ENCODE peak calls at places on chromosome 20, in six cellular contexts. C, L, E, U, P and N are unnamed samples. For H3K9me3 and H3K4me1, the result is how much of the 10 kb centered on the place peaks cover.

GRCh38 chr20:7841291-7841966 is 98.8 kb downstream of the HAO1 start:
- DNase-seq in C (no peak), L (no peak), E (no peak), U (no peak), P (peak), N (no peak)

GRCh38 chr20:8144282-8145245 is 12.5 kb downstream of the PLCB1 start:
- DNase-seq in C (no peak), L (peak), E (no peak), U (no peak), P (peak), N (no peak)

GRCh38 chr20:32480361-32481199 is 104.6 kb downstream of the NOL4L start:
- DNase-seq in C (no peak), L (peak), E (no peak), U (no peak), P (no peak), N (peak)

GRCh38 chr20:32990426-32990825 is 13.8 kb downstream of the SUN5 start:
- DNase-seq in C (no peak), L (no peak), E (no peak), U (no peak), P (no peak), N (no peak)

GRCh38 chr20:41005361-41005729 is 23.3 kb upstream of the TOP1 start:
- DNase-seq in C (peak), L (no peak), E (peak), U (peak), P (peak), N (peak)

GRCh38 chr20:59019217-59019616 is at the start of gene TUBB1:
- DNase-seq in C (no peak), L (no peak), E (no peak), U (no peak), P (no peak), N (no peak)

GRCh38 chr20:38878798-38879197 is 47.4 kb upstream of the FAM83D start:
- DNase-seq in C (no peak), L (peak), E (no peak), U (no peak), P (peak), N (no peak)

GRCh38 chr20:58985656-58986055 is 4.6 kb downstream of the NELFCD start:
- DNase-seq in C (no peak), L (no peak), E (no peak), U (no peak), P (no peak), N (no peak)

GRCh38 chr20:37081717-37082289 is 14.0 kb downstream of the RBL1 start:
- DNase-seq in C (no peak), L (no peak), E (no peak), U (no peak), P (no peak), N (no peak)

GRCh38 chr20:19692685-19693119 is 65.4 kb upstream of the RIN2 start:
- DNase-seq in C (peak), L (peak), E (peak), U (peak), P (peak), N (peak)

GRCh38 chr20:12217382-12217781 is 299.7 kb downstream of the BTBD3 start:
- DNase-seq in C (no peak), L (no peak), E (no peak), U (no peak), P (no peak), N (no peak)

GRCh38 chr20:64049060-64049886 is at the start of gene SOX18:
- DNase-seq in C (peak), L (peak), E (peak), U (no peak), P (peak), N (no peak)

GRCh38 chr20:56778765-56779195 is 149.7 kb downstream of the TFAP2C start:
- DNase-seq in C (peak), L (peak), E (no peak), U (no peak), P (no peak), N (peak)

GRCh38 chr20:30484749-30485070 is 772.8 kb upstream of the DEFB115 start:
- DNase-seq in C (no peak), L (no peak), E (no peak), U (no peak), P (no peak), N (no peak)
- H3K9me3 ChIP-seq in C (under half), L (half or more), E (under half), U (under half), P (under half), N (under half)

DNA sequence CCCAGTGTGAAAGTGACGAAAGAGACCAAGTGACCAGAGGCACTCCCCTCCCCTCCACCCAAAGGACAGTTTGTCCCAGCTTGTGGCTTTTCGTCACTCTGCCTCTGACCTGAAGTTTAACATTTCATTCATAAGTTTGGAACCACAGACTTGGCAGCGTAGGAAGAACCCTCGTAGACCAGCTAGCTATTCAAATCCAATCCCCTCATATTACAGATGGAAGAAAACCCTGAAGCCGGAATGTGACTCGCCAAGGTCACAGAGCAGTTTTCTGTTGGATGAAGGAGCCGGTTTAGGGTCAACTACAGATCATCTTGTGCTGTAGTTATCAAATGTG is 3.9 kb upstream of the SYS1 start:
- DNase-seq in C (no peak), L (no peak), E (no peak), U (no peak), P (no peak), N (peak)
- H3K4me1 ChIP-seq in C (under half), L (under half), E (under half), U (under half), P (under half), N (half or more)

GRCh38 chr20:31274441-31274840 is 17.0 kb downstream of the DEFB115 start:
- DNase-seq in C (no peak), L (no peak), E (no peak), U (no peak), P (no peak), N (no peak)

DNA sequence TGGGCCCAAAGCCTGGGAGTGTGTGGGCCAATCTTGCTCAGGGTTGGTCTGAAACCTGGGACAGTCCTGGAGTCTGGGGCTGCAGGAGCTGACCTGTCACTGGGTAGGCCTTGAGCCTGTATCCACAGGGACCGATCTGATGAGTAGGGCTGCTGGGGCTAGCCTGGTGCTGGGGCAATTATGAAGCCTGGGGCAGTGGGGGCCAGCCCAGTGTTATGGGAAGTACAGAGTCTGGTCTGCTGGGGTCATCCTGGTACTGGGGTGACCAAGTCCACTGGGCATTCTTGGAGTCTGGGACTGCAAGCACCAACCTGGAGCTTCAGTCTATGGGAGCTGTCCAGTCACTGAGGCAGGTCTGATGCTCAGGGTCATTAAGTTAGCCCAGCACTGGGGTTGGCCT is 20.7 kb downstream of the DEFB115 start:
- DNase-seq in C (no peak), L (no peak), E (no peak), U (no peak), P (no peak), N (no peak)
- H3K9me3 ChIP-seq in C (under half), L (half or more), E (under half), U (under half), P (under half), N (under half)

GRCh38 chr20:62367136-62367482 is at the start of gene LAMA5:
- DNase-seq in C (peak), L (peak), E (peak), U (no peak), P (peak), N (peak)

GRCh38 chr20:62366370-62367135 is 559 bp downstream of the LAMA5 start:
- DNase-seq in C (peak), L (peak), E (peak), U (no peak), P (peak), N (peak)

GRCh38 chr20:62364911-62365736 is 2.0 kb downstream of the LAMA5 start:
- DNase-seq in C (peak), L (peak), E (peak), U (no peak), P (no peak), N (no peak)

GRCh38 chr20:62363920-62364851 is 2.9 kb downstream of the LAMA5 start:
- DNase-seq in C (peak), L (peak), E (peak), U (no peak), P (no peak), N (peak)

GRCh38 chr20:62365814-62366369 is 1.2 kb downstream of the LAMA5 start:
- DNase-seq in C (peak), L (peak), E (no peak), U (no peak), P (peak), N (no peak)
- H3K4me1 ChIP-seq in C (under half), L (under half), E (half or more), U (half or more), P (half or more), N (half or more)

GRCh38 chr20:47318027-47318595 is 38.4 kb downstream of the ZMYND8 start:
- DNase-seq in C (no peak), L (peak), E (no peak), U (no peak), P (peak), N (no peak)

GRCh38 chr20:47317127-47317895 is 39.2 kb downstream of the ZMYND8 start:
- DNase-seq in C (no peak), L (peak), E (peak), U (peak), P (peak), N (peak)

GRCh38 chr20:47316776-47317126 is 39.7 kb downstream of the ZMYND8 start:
- DNase-seq in C (no peak), L (no peak), E (no peak), U (no peak), P (no peak), N (no peak)

GRCh38 chr20:47314647-47315338 is 41.7 kb downstream of the ZMYND8 start:
- DNase-seq in C (no peak), L (no peak), E (no peak), U (no peak), P (no peak), N (no peak)

GRCh38 chr20:47315339-47315662 is 41.2 kb downstream of the ZMYND8 start:
- DNase-seq in C (no peak), L (no peak), E (no peak), U (no peak), P (peak), N (no peak)
- H3K9me3 ChIP-seq in C (under half), L (under half), E (under half), U (under half), P (under half), N (under half)

GRCh38 chr20:62925420-62926228 is 681 bp downstream of the DIDO1 start:
- DNase-seq in C (no peak), L (no peak), E (peak), U (no peak), P (peak), N (peak)
- H3K4me1 ChIP-seq in C (under half), L (under half), E (under half), U (half or more), P (under half), N (half or more)